ENCODE peak calls at places on chromosome 16, in ten cellular contexts. T is activated CD4-positive, alpha-beta T cell treated with anti-CD3 and anti-CD28 coated beads, Interleukin-2, amount 10 ng/mL, durations not matched to agents 7 days and 5 days; N is activated naive CD4-positive, alpha-beta T cell; L is HEK293T; C is A549; Q is EH; M is T47D; S is GM03348; J is posterior cingulate gyrus; I is EL. R is an unnamed sample.

GRCh38 chr16:83215417-83216001 is 588.7 kb downstream of the CDH13 start:
- DNase-seq in T (peak), N (no peak), L (peak), C (peak), Q (peak), M (peak), S (peak), J (no peak), I (peak), R (peak)

GRCh38 chr16:48082516-48082915 is 73.3 kb downstream of the ABCC12 start:
- DNase-seq in T (no peak), N (no peak), L (no peak), C (no peak), Q (peak), M (no peak), S (peak), J (no peak), I (no peak), R (no peak)

GRCh38 chr16:74297296-74297665 is 667 bp downstream of the PSMD7 start:
- DNase-seq in T (peak), N (no peak), L (peak), C (no peak), Q (peak), M (no peak), S (peak), J (peak), I (peak), R (no peak)

GRCh38 chr16:75475420-75475847 is 10.9 kb upstream of the TMEM170A start:
- DNase-seq in T (no peak), N (no peak), L (no peak), C (no peak), Q (no peak), M (no peak), S (no peak), J (no peak), I (no peak), R (no peak)

GRCh38 chr16:85291302-85292148 is 179.3 kb upstream of the CIBAR2 start:
- DNase-seq in T (no peak), N (no peak), L (no peak), C (no peak), Q (no peak), M (no peak), S (no peak), J (peak), I (no peak), R (no peak)

GRCh38 chr16:20969386-20969785 is 68.8 kb downstream of the LYRM1 start:
- DNase-seq in T (no peak), N (no peak), L (no peak), C (no peak), Q (no peak), M (no peak), S (no peak), J (no peak), I (no peak), R (no peak)

GRCh38 chr16:23670137-23670776 is 8.4 kb upstream of the PLK1 start:
- DNase-seq in T (peak), N (no peak), L (no peak), C (no peak), Q (peak), M (no peak), S (peak), J (no peak), I (peak), R (no peak)

GRCh38 chr16:12646490-12647274 is 157.0 kb downstream of the CPPED1 start:
- DNase-seq in T (peak), N (no peak), L (no peak), C (peak), Q (peak), M (no peak), S (peak), J (no peak), I (peak), R (no peak)

GRCh38 chr16:69182730-69183416 is 4.1 kb upstream of the SNTB2 start:
- DNase-seq in T (no peak), N (no peak), L (peak), C (no peak), Q (peak), M (no peak), S (no peak), J (no peak), I (no peak), R (no peak)

GRCh38 chr16:84497836-84498610 is 6.4 kb downstream of the MEAK7 start:
- DNase-seq in T (no peak), N (no peak), L (no peak), C (no peak), Q (no peak), M (no peak), S (no peak), J (no peak), I (no peak), R (no peak)

GRCh38 chr16:2095918-2096582 is 39.6 kb downstream of the PKD1 start:
- DNase-seq in T (no peak), N (no peak), L (no peak), C (no peak), Q (no peak), M (no peak), S (peak), J (no peak), I (no peak), R (no peak)

GRCh38 chr16:66858740-66859396 is 14.7 kb downstream of the CA7 start:
- DNase-seq in T (no peak), N (no peak), L (no peak), C (no peak), Q (peak), M (no peak), S (peak), J (peak), I (peak), R (no peak)

GRCh38 chr16:11236441-11236840 is 19.6 kb downstream of the SOCS1 start:
- DNase-seq in T (no peak), N (no peak), L (no peak), C (no peak), Q (no peak), M (no peak), S (no peak), J (no peak), I (no peak), R (no peak)

GRCh38 chr16:84574191-84574590 is 43.7 kb downstream of the COTL1 start:
- DNase-seq in T (no peak), N (no peak), L (no peak), C (no peak), Q (no peak), M (no peak), S (no peak), J (peak), I (no peak), R (peak)

GRCh38 chr16:80299416-80299815 is 241.4 kb upstream of the DYNLRB2 start:
- DNase-seq in T (no peak), N (no peak), L (no peak), C (no peak), Q (peak), M (peak), S (peak), J (no peak), I (peak), R (no peak)

GRCh38 chr16:60142991-60143705 is 1409.0 kb upstream of the GOT2 start:
- DNase-seq in T (no peak), N (no peak), L (no peak), C (no peak), Q (peak), M (no peak), S (peak), J (no peak), I (peak), R (no peak)

GRCh38 chr16:10906482-10906881 is 29.5 kb downstream of the CIITA start:
- DNase-seq in T (no peak), N (no peak), L (no peak), C (no peak), Q (no peak), M (no peak), S (no peak), J (no peak), I (no peak), R (no peak)

GRCh38 chr16:10598157-10598556 is 17.8 kb upstream of the EMP2 start:
- DNase-seq in T (no peak), N (no peak), L (no peak), C (no peak), Q (no peak), M (no peak), S (no peak), J (no peak), I (no peak), R (no peak)

GRCh38 chr16:89173629-89173921 is 2.0 kb downstream of the CDH15 start:
- DNase-seq in T (no peak), N (no peak), L (no peak), C (no peak), Q (no peak), M (no peak), S (no peak), J (no peak), I (no peak), R (no peak)

GRCh38 chr16:72015124-72015523 is 6.6 kb downstream of the DHODH start:
- DNase-seq in T (no peak), N (no peak), L (no peak), C (no peak), Q (no peak), M (no peak), S (no peak), J (no peak), I (no peak), R (no peak)

GRCh38 chr16:65697516-65697915 is 575.7 kb upstream of the CDH11 start:
- DNase-seq in T (no peak), N (no peak), L (no peak), C (no peak), Q (no peak), M (no peak), S (no peak), J (no peak), I (no peak), R (no peak)

GRCh38 chr16:76946879-76947278 is 244.1 kb upstream of the MON1B start:
- DNase-seq in T (no peak), N (no peak), L (no peak), C (peak), Q (peak), M (no peak), S (no peak), J (no peak), I (no peak), R (no peak)

GRCh38 chr16:56631197-56631596 is 1.3 kb upstream of the MT1M start:
- DNase-seq in T (no peak), N (no peak), L (no peak), C (no peak), Q (no peak), M (no peak), S (no peak), J (no peak), I (no peak), R (no peak)

GRCh38 chr16:89325861-89326471 is 108.5 kb downstream of the ZNF778 start:
- DNase-seq in T (no peak), N (no peak), L (no peak), C (peak), Q (peak), M (peak), S (peak), J (peak), I (peak), R (peak)

GRCh38 chr16:49434733-49435132 is 61.1 kb downstream of the C16orf78 start:
- DNase-seq in T (no peak), N (no peak), L (no peak), C (no peak), Q (no peak), M (no peak), S (no peak), J (no peak), I (no peak), R (no peak)

GRCh38 chr16:20612551-20613470 is 36.6 kb upstream of the ACSM2B start:
- DNase-seq in T (no peak), N (no peak), L (no peak), C (no peak), Q (no peak), M (no peak), S (no peak), J (no peak), I (no peak), R (no peak)

GRCh38 chr16:25040543-25040942 is 25.4 kb upstream of the ARHGAP17 start:
- DNase-seq in T (no peak), N (no peak), L (no peak), C (no peak), Q (no peak), M (peak), S (no peak), J (no peak), I (no peak), R (no peak)

GRCh38 chr16:83258366-83258765 is 549.4 kb upstream of the HSBP1 start:
- DNase-seq in T (no peak), N (no peak), L (no peak), C (no peak), Q (no peak), M (no peak), S (no peak), J (no peak), I (no peak), R (no peak)

GRCh38 chr16:75494696-75495601 is at the start of gene CHST6:
- DNase-seq in T (peak), N (peak), L (peak), C (peak), Q (peak), M (no peak), S (peak), J (peak), I (peak), R (peak)

GRCh38 chr16:524274-525011 is 3.1 kb upstream of the CAPN15 start:
- DNase-seq in T (no peak), N (no peak), L (no peak), C (no peak), Q (no peak), M (no peak), S (no peak), J (no peak), I (no peak), R (no peak)

GRCh38 chr16:26987631-26988030 is 79.1 kb upstream of the C16orf82 start:
- DNase-seq in T (no peak), N (no peak), L (no peak), C (no peak), Q (peak), M (no peak), S (peak), J (no peak), I (peak), R (no peak)

GRCh38 chr16:1871974-1872635 is at the start of gene MEIOB:
- DNase-seq in T (peak), N (no peak), L (no peak), C (peak), Q (peak), M (peak), S (peak), J (no peak), I (peak), R (peak)

GRCh38 chr16:89265647-89266046 is 48.1 kb downstream of the ZNF778 start:
- DNase-seq in T (no peak), N (no peak), L (no peak), C (no peak), Q (no peak), M (no peak), S (no peak), J (no peak), I (no peak), R (no peak)

GRCh38 chr16:22174642-22175041 is 12.3 kb downstream of the SDR42E2 start:
- DNase-seq in T (no peak), N (no peak), L (no peak), C (no peak), Q (no peak), M (no peak), S (no peak), J (no peak), I (no peak), R (no peak)

GRCh38 chr16:1776991-1777374 is 4.0 kb upstream of the MRPS34 start:
- DNase-seq in T (no peak), N (no peak), L (no peak), C (no peak), Q (no peak), M (no peak), S (no peak), J (no peak), I (no peak), R (no peak)

GRCh38 chr16:81483970-81484595 is 39.5 kb downstream of the CMIP start:
- DNase-seq in T (no peak), N (no peak), L (no peak), C (no peak), Q (no peak), M (no peak), S (no peak), J (no peak), I (no peak), R (no peak)

GRCh38 chr16:24198807-24199533 is 57.2 kb upstream of the CACNG3 start:
- DNase-seq in T (no peak), N (no peak), L (no peak), C (no peak), Q (no peak), M (no peak), S (no peak), J (no peak), I (no peak), R (no peak)

R was measured in WTC11.